ENCODE peak calls at places on chromosomes 6 and 20, in nine cellular contexts. C is Panc1, F is GM12878, L is breast epithelium, P is prostate gland, V is GM23338, S is K562, D is stomach, W is endothelial cell of umbilical vein. Q is an unnamed sample. For H3K27me3, the result is how much of the 10 kb centered on the place peaks cover.

GRCh38 chr6:54183616-54184015 is 72.4 kb downstream of the MLIP start:
- DNase-seq in C (no peak), F (no peak), L (no peak), P (no peak), V (no peak), S (no peak), D (no peak), W (no peak), Q (no peak)

GRCh38 chr6:127381384-127381783 is 38.0 kb upstream of the ECHDC1 start:
- DNase-seq in C (no peak), F (no peak), L (no peak), P (no peak), V (no peak), S (no peak), D (no peak), W (no peak), Q (no peak)

GRCh38 chr20:62126141-62126540 is 3.9 kb downstream of the LSM14B start:
- DNase-seq in C (no peak), F (no peak), L (no peak), P (no peak), V (no peak), S (no peak), D (no peak), W (no peak), Q (no peak)

GRCh38 chr6:137240168-137240567 is 21.0 kb upstream of the IFNGR1 start:
- DNase-seq in C (no peak), F (no peak), L (no peak), P (no peak), V (no peak), S (no peak), D (no peak), W (no peak), Q (no peak)

GRCh38 chr20:34527016-34527415 is 10.8 kb downstream of the DYNLRB1 start:
- DNase-seq in C (no peak), F (no peak), L (no peak), P (no peak), V (no peak), S (no peak), D (no peak), W (no peak), Q (no peak)

GRCh38 chr6:88044530-88044929 is 3.1 kb upstream of the SPACA1 start:
- DNase-seq in C (no peak), F (no peak), L (no peak), P (no peak), V (no peak), S (no peak), D (no peak), W (no peak), Q (no peak)

GRCh38 chr6:128368213-128369000 is 152.0 kb downstream of the PTPRK start:
- DNase-seq in C (no peak), F (no peak), L (no peak), P (no peak), V (no peak), S (no peak), D (no peak), W (peak), Q (no peak)

GRCh38 chr20:47139934-47140333 is 216.6 kb downstream of the ZMYND8 start:
- DNase-seq in C (no peak), F (no peak), L (no peak), P (no peak), V (no peak), S (no peak), D (peak), W (no peak), Q (no peak)

GRCh38 chr6:84597238-84597875 is 167.0 kb downstream of the TBX18 start:
- DNase-seq in C (no peak), F (no peak), L (no peak), P (no peak), V (no peak), S (no peak), D (no peak), W (peak), Q (no peak)

GRCh38 chr20:38173237-38174156 is 8.4 kb upstream of the TGM2 start:
- DNase-seq in C (no peak), F (no peak), L (no peak), P (no peak), V (peak), S (peak), D (peak), W (peak), Q (no peak)

GRCh38 chr6:168039849-168040248 is 39.2 kb downstream of the FRMD1 start:
- DNase-seq in C (no peak), F (no peak), L (no peak), P (no peak), V (no peak), S (no peak), D (no peak), W (no peak), Q (no peak)

GRCh38 chr6:98382246-98382645 is 452.1 kb upstream of the POU3F2 start:
- DNase-seq in C (no peak), F (no peak), L (no peak), P (no peak), V (no peak), S (no peak), D (no peak), W (no peak), Q (no peak)

GRCh38 chr20:37990571-37991151 is 42.6 kb downstream of the TTI1 start:
- DNase-seq in C (peak), F (peak), L (no peak), P (peak), V (no peak), S (no peak), D (peak), W (peak), Q (no peak)

GRCh38 chr6:21438986-21439352 is 154.6 kb upstream of the SOX4 start:
- DNase-seq in C (no peak), F (peak), L (no peak), P (no peak), V (no peak), S (no peak), D (no peak), W (no peak), Q (no peak)

GRCh38 chr6:152697634-152698033 is at the start of gene MYCT1:
- DNase-seq in C (no peak), F (no peak), L (no peak), P (no peak), V (no peak), S (no peak), D (no peak), W (peak), Q (no peak)

GRCh38 chr20:63574156-63574828 is at the start of gene HELZ2:
- DNase-seq in C (no peak), F (no peak), L (peak), P (peak), V (peak), S (peak), D (peak), W (peak), Q (peak)

GRCh38 chr20:50508171-50508761 is 1.9 kb upstream of the PTPN1 start:
- DNase-seq in C (no peak), F (no peak), L (no peak), P (no peak), V (peak), S (no peak), D (no peak), W (no peak), Q (no peak)

GRCh38 chr6:96990462-96990861 is 65.9 kb downstream of the KLHL32 start:
- DNase-seq in C (no peak), F (no peak), L (no peak), P (no peak), V (no peak), S (no peak), D (no peak), W (no peak), Q (no peak)

GRCh38 chr6:2963756-2964155 is 7.6 kb downstream of the SERPINB6 start:
- DNase-seq in C (no peak), F (no peak), L (no peak), P (no peak), V (no peak), S (no peak), D (no peak), W (no peak), Q (peak)

GRCh38 chr6:166415306-166415705 is 32.6 kb upstream of the MPC1 start:
- DNase-seq in C (no peak), F (no peak), L (no peak), P (no peak), V (no peak), S (no peak), D (no peak), W (no peak), Q (no peak)

GRCh38 chr6:155272353-155273222 is 8.8 kb downstream of the CLDN20 start:
- DNase-seq in C (no peak), F (no peak), L (no peak), P (no peak), V (no peak), S (no peak), D (no peak), W (no peak), Q (no peak)

GRCh38 chr6:109676724-109677123 is 14.3 kb downstream of the AK9 start:
- DNase-seq in C (no peak), F (no peak), L (no peak), P (no peak), V (no peak), S (no peak), D (no peak), W (no peak), Q (no peak)

GRCh38 chr20:45833030-45833882 is at the start of gene SNX21:
- DNase-seq in C (no peak), F (no peak), L (peak), P (peak), V (peak), S (no peak), D (peak), W (peak), Q (peak)

GRCh38 chr6:155248021-155249001 is 15.5 kb upstream of the CLDN20 start:
- DNase-seq in C (peak), F (peak), L (no peak), P (peak), V (peak), S (peak), D (peak), W (peak), Q (peak)

GRCh38 chr6:107720762-107721161 is 103.4 kb downstream of the SCML4 start:
- DNase-seq in C (no peak), F (no peak), L (no peak), P (no peak), V (no peak), S (no peak), D (no peak), W (no peak), Q (peak)

GRCh38 chr6:107716688-107717089 is 107.4 kb downstream of the SCML4 start:
- DNase-seq in C (no peak), F (peak), L (no peak), P (no peak), V (peak), S (peak), D (no peak), W (no peak), Q (peak)

GRCh38 chr6:107717781-107718180 is 106.3 kb downstream of the SCML4 start:
- DNase-seq in C (no peak), F (no peak), L (no peak), P (no peak), V (no peak), S (no peak), D (no peak), W (no peak), Q (no peak)

GRCh38 chr6:107719160-107719559 is 105.0 kb downstream of the SCML4 start:
- DNase-seq in C (no peak), F (no peak), L (no peak), P (no peak), V (no peak), S (no peak), D (no peak), W (no peak), Q (no peak)

DNA sequence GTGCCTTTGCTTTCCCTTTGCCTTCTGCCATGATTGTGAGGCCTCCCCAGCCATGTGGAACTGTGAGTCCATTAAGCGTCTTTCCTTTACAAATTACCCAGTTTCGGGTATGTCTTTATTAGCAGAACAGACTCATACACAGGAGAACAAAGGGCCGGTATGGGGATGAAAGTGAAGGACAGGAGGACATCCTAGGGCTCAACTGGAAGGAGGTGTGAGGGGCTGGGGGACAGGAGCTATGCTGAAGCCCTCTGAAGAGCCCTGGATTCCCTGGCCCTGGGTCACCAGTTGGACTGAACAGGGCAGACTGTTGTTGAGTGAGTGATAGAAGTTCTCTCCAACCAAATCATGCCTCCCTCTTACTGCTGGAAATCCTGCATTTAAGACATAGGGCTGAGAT is 105.8 kb downstream of the SCML4 start:
- DNase-seq in C (no peak), F (no peak), L (no peak), P (no peak), V (no peak), S (no peak), D (no peak), W (no peak), Q (no peak)
- H3K27me3 ChIP-seq in C (under half), F (under half), L (under half), P (under half), V (under half), S (under half), D (under half), W (under half), Q (under half)

GRCh38 chr6:63663882-63664281 is 28.3 kb downstream of the PHF3 start:
- DNase-seq in C (no peak), F (no peak), L (no peak), P (no peak), V (no peak), S (no peak), D (no peak), W (no peak), Q (no peak)
- TF ChIP-seq POLR2AphosphoS5 in C (no peak), F (no peak), L (no peak), P (no peak), V (no peak), S (no peak), D (no peak), W (no peak), Q (no peak)

GRCh38 chr6:144395014-144395413 is 109.9 kb downstream of the UTRN start:
- DNase-seq in C (no peak), F (no peak), L (no peak), P (no peak), V (no peak), S (no peak), D (no peak), W (peak), Q (no peak)

GRCh38 chr6:144397141-144397540 is 112.0 kb downstream of the UTRN start:
- DNase-seq in C (no peak), F (no peak), L (no peak), P (no peak), V (no peak), S (no peak), D (no peak), W (no peak), Q (no peak)

GRCh38 chr6:144400321-144400720 is 115.2 kb downstream of the UTRN start:
- DNase-seq in C (no peak), F (no peak), L (no peak), P (no peak), V (no peak), S (no peak), D (no peak), W (no peak), Q (no peak)

GRCh38 chr6:144394209-144394608 is 109.1 kb downstream of the UTRN start:
- DNase-seq in C (no peak), F (no peak), L (no peak), P (no peak), V (no peak), S (no peak), D (no peak), W (no peak), Q (no peak)

DNA sequence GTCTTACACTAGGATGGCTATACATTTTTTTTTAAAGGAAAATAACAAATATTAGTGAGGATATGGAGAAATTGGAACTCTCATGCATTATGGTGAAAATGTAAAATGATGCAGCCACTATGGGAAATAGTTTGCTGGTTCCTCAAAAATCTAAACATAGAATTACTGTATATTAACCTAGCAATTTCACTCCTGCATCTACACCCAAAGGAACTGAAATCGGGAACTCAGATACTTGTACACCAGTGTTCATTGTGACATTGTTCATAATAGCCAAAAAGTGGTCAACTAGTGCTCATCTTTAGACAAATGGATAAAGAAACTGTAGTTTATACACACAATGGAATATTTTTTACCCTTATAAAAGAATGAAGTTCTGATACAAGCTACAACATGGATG is 110.7 kb downstream of the UTRN start:
- DNase-seq in C (no peak), F (no peak), L (no peak), P (no peak), V (no peak), S (no peak), D (no peak), W (no peak), Q (no peak)
- H3K27me3 ChIP-seq in C (under half), F (under half), L (under half), P (under half), V (under half), S (under half), D (under half), W (under half), Q (under half)

DNA sequence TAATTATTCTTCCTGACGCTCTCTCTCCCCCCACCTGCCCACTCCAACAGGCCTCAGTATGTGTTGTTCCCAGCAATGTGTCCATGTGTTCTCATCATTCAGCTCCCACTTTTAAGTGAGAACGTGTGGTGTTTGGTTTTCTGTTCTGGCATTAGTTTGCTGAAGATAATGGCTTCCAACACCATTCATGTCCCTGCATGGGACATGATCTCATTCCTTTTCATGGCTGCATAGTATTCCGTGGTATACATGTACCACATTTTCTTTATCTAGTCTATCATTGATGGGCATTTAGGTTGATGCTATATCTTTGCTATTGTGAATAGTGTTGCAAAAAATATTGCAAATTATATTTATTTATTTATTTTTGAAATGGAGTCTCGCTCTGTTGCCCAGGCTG is 258.0 kb downstream of the TFAP2A start:
- DNase-seq in C (no peak), F (no peak), L (no peak), P (no peak), V (no peak), S (no peak), D (no peak), W (no peak), Q (no peak)
- TF ChIP-seq POLR2AphosphoS5 in C (no peak), F (no peak), L (no peak), P (no peak), V (no peak), S (no peak), D (no peak), W (no peak), Q (no peak)

GRCh38 chr6:41488392-41489129 is 57.6 kb upstream of the FOXP4 start:
- DNase-seq in C (no peak), F (peak), L (no peak), P (no peak), V (peak), S (no peak), D (no peak), W (peak), Q (no peak)
- H3K27me3 ChIP-seq in C (under half), F (under half), L (under half), P (under half), V (under half), S (half or more), D (under half), W (under half), Q (under half)